ENCODE peak calls at places on chromosome 5, in four cellular contexts. K, V, E and Z are unnamed samples.

GRCh38 chr5:36035696-36036095 is 31.0 kb downstream of the UGT3A2 start:
- DNase-seq in V (no peak), E (no peak), K (no peak), Z (no peak)

GRCh38 chr5:128395073-128395472 is 143.0 kb downstream of the FBN2 start:
- DNase-seq in E (no peak), K (no peak), V (no peak), Z (no peak)

GRCh38 chr5:131382407-131383395 is 118.8 kb downstream of the CDC42SE2 start:
- DNase-seq in V (peak; percentile 45), E (peak; percentile 70), K (peak; percentile 63), Z (no peak)

GRCh38 chr5:150676578-150676977 is 15.5 kb downstream of the MYOZ3 start:
- DNase-seq in V (no peak), K (no peak), E (no peak), Z (no peak)

GRCh38 chr5:40781843-40782409 is 16.2 kb downstream of the PRKAA1 start:
- DNase-seq in V (no peak), E (no peak), K (no peak), Z (no peak)

GRCh38 chr5:9302228-9302627 is 243.6 kb downstream of the SEMA5A start:
- DNase-seq in E (no peak), K (no peak), V (no peak), Z (no peak)

GRCh38 chr5:66987126-66987525 is 209.5 kb downstream of the CD180 start:
- DNase-seq in K (no peak), V (no peak), E (no peak), Z (no peak)

GRCh38 chr5:135207866-135208265 is 173.8 kb upstream of the PITX1 start:
- DNase-seq in K (no peak), E (no peak), V (no peak), Z (no peak)

GRCh38 chr5:172583931-172584511 is 57.0 kb upstream of the NEURL1B start:
- DNase-seq in K (no peak), V (no peak), E (no peak), Z (no peak)

GRCh38 chr5:77181596-77182304 is 28.7 kb upstream of the PDE8B start:
- DNase-seq in K (no peak), E (no peak), V (no peak), Z (no peak)